ENCODE peak calls at places on chromosomes 3 and 15, in eight cellular contexts. Q is heart right ventricle, D is kidney, S is sigmoid colon, O is astrocyte, C is breast epithelium, L is hepatocyte, J is uterus. Z is an unnamed sample.

GRCh38 chr3:146550743-146551510 is 6.5 kb upstream of the PLSCR1 start:
- DNase-seq in S (no peak), L (peak; percentile 63), C (no peak), J (no peak), O (peak; percentile 89), D (no peak), Q (no peak), Z (no peak)

GRCh38 chr3:155078959-155079794 is 942 bp upstream of the MME start:
- DNase-seq in J (no peak), Q (no peak), L (peak; percentile 48), O (no peak), C (no peak), D (no peak), S (no peak), Z (no peak)

GRCh38 chr3:30681276-30682211 is 75.1 kb downstream of the TGFBR2 start:
- DNase-seq in Q (peak; percentile 57), J (peak; percentile 42), C (no peak), O (peak; percentile 50), D (peak; percentile 81), L (peak; percentile 14), S (peak; percentile 84), Z (peak; percentile 40)

GRCh38 chr3:156211583-156211982 is 91.2 kb downstream of the KCNAB1 start:
- DNase-seq in C (no peak), Q (no peak), D (no peak), L (no peak), O (peak; percentile 88), S (no peak), J (no peak), Z (no peak)

GRCh38 chr15:71093089-71094024 is 21.9 kb upstream of the THSD4 start:
- DNase-seq in C (peak; percentile 59), L (peak; percentile 31), O (peak; percentile 90), D (no peak), Q (no peak), S (no peak), J (no peak), Z (no peak)

GRCh38 chr3:189944285-189945145 is 176.2 kb downstream of the P3H2 start:
- DNase-seq in J (no peak), Q (no peak), C (no peak), L (peak; percentile 20), O (no peak), D (no peak), S (no peak), Z (no peak)

GRCh38 chr15:73596214-73596613 is 37.0 kb downstream of the NPTN start:
- DNase-seq in S (no peak), O (peak; percentile 6), Q (no peak), C (no peak), J (no peak), L (no peak), D (no peak), Z (no peak)

GRCh38 chr15:60374628-60375081 is 23.1 kb downstream of the ANXA2 start:
- DNase-seq in O (peak; percentile 99), C (peak; percentile 81), S (peak; percentile 74), J (no peak), L (peak; percentile 90), D (peak; percentile 80), Q (no peak), Z (peak; percentile 82)

GRCh38 chr3:181313379-181313778 is 323.8 kb upstream of the DNAJC19 start:
- DNase-seq in D (no peak), L (no peak), J (no peak), O (no peak), S (no peak), Q (no peak), C (no peak), Z (no peak)

GRCh38 chr3:20047940-20048339 is 7.7 kb downstream of the KAT2B start:
- DNase-seq in O (no peak), Q (no peak), L (no peak), S (no peak), C (no peak), J (no peak), D (no peak), Z (no peak)

GRCh38 chr15:68431792-68432401 is at the start of gene ITGA11:
- DNase-seq in O (peak; percentile 55), S (peak; percentile 74), D (peak; percentile 87), J (peak; percentile 83), L (peak; percentile 79), C (no peak), Q (peak; percentile 80), Z (peak; percentile 83)

GRCh38 chr3:64902991-64903390 is 215.2 kb upstream of the ADAMTS9 start:
- DNase-seq in J (no peak), L (no peak), Q (no peak), S (no peak), C (no peak), D (no peak), O (peak; percentile 38), Z (no peak)

GRCh38 chr3:10273697-10274305 is 18.9 kb downstream of the GHRL start:
- DNase-seq in O (peak; percentile 37), S (no peak), Q (no peak), L (no peak), C (no peak), J (no peak), D (no peak), Z (no peak)

GRCh38 chr15:100768501-100768931 is 111.1 kb upstream of the ALDH1A3 start:
- DNase-seq in C (no peak), J (no peak), D (no peak), L (no peak), S (no peak), O (no peak), Q (no peak), Z (no peak)

GRCh38 chr15:91795281-91795680 is 58.2 kb upstream of the SLCO3A1 start:
- DNase-seq in L (no peak), C (no peak), D (no peak), J (no peak), O (no peak), S (no peak), Q (no peak), Z (no peak)

GRCh38 chr3:133264920-133265319 is 134.9 kb upstream of the BFSP2 start:
- DNase-seq in S (no peak), J (no peak), C (no peak), O (no peak), Q (no peak), D (no peak), L (no peak), Z (no peak)

GRCh38 chr15:33641069-33641468 is 327.2 kb upstream of the CHRM5 start:
- DNase-seq in D (no peak), O (no peak), C (no peak), J (no peak), S (no peak), L (no peak), Q (no peak), Z (no peak)

GRCh38 chr15:99732268-99732641 is 982 bp downstream of the LYSMD4 start:
- DNase-seq in S (no peak), D (no peak), L (peak; percentile 34), J (no peak), C (no peak), O (peak; percentile 13), Q (no peak), Z (no peak)

GRCh38 chr15:99727733-99728132 is 5.5 kb downstream of the LYSMD4 start:
- DNase-seq in D (no peak), O (no peak), Q (no peak), S (no peak), C (no peak), J (no peak), L (no peak), Z (no peak)

GRCh38 chr15:99729327-99729726 is 3.9 kb downstream of the LYSMD4 start:
- DNase-seq in L (no peak), Q (no peak), J (no peak), D (no peak), S (no peak), C (no peak), O (no peak), Z (no peak)

GRCh38 chr15:99731336-99732267 is 1.6 kb downstream of the LYSMD4 start:
- DNase-seq in J (no peak), L (no peak), C (no peak), Q (no peak), D (peak; percentile 61), O (no peak), S (no peak), Z (no peak)

DNA sequence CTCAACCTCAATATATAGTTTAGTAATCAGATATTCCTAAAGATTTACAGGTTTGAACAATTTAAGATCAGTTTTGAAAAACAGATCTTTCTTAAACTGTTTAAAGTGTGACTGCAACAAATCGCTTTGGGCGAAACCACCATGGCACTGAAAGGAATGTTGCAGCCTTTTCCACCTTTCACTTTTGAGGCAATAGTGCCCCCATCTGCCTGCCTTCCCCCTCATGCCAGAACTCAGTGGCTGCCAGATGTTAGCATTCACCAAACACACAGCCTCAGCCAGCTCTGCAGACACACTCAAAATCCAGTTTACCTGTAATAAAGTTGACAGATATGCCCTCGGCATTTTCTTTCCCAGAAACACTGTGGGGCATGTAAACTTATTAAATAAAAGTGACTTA is 3.3 kb downstream of the LYSMD4 start:
- DNase-seq in O (peak; percentile 16), L (peak; percentile 44), Q (no peak), J (peak; percentile 47), C (no peak), S (no peak), D (no peak), Z (no peak)
- TF ChIP-seq CTCF in O (peak; percentile 44), L (peak; percentile 53), Q (peak; percentile 51), J (peak; percentile 51), C (no peak), S (peak; percentile 27), D (peak; percentile 37), Z (peak; percentile 42)

GRCh38 chr15:65355983-65356353 is 21.8 kb downstream of the IGDCC3 start:
- DNase-seq in C (no peak), J (no peak), L (no peak), Q (no peak), S (no peak), D (no peak), O (no peak), Z (no peak)
- H3K4me3 ChIP-seq in C (peak overlapping the region; percentile 47), J (peak overlapping the region; percentile 23), L (peak overlapping the region; percentile 50), Q (peak overlapping the region; percentile 53), S (peak overlapping the region; percentile 23), D (no peak overlapping the region), O (peak overlapping the region; percentile 51), Z (peak overlapping the region; percentile 69)

DNA sequence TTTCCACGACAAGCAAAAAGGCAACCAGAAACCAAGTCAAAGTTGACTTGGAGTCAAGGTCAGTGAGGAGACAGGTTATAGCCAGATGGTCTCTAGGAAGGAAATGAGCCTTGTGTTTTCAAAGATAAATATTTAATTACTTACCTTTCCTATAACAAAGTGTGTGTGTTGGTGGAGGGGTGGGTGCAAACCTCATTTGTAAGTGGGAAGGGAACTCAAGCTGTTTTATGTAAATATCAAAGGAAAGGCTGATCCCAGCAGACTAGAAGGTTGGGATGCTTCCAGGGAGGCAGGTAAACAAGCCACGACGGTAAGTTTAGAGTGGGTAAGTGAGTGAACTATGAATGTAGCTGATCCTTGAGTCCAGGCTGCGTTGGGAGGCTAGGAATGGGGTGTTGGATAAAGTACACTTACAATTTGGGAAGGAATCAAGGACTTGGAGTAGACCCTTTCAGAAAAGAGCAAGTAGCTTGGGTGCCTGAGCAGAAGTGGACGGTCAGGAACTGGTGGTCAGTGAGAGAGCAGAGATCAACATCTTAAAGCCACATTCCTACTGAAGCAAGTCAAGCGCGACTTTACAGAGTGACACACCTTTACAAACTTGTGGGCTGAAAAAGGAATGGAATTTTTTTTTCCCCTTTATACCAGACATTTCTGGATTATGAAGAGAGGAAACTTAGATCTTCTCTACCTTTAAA is 82.0 kb upstream of the TBL1XR1 start:
- DNase-seq in D (no peak), L (no peak), Q (no peak), J (no peak), C (no peak), O (peak; percentile 20), S (no peak), Z (no peak)
- H3K27ac ChIP-seq in D (no peak overlapping the region), L (peak overlapping the region; percentile 38), Q (no peak overlapping the region), J (no peak overlapping the region), C (no peak overlapping the region), O (no peak overlapping the region), S (no peak overlapping the region), Z (no peak overlapping the region)

GRCh38 chr3:142022381-142022780 is 127.0 kb downstream of the TFDP2 start:
- DNase-seq in Q (no peak), D (no peak), C (no peak), O (no peak), S (no peak), J (no peak), L (peak; percentile 9), Z (no peak)
- TF ChIP-seq CTCF in Q (no peak), D (no peak), C (no peak), O (no peak), S (no peak), J (no peak), L (no peak), Z (peak; percentile 18)

Z was measured in psoas muscle.